ENCODE peak calls at places on chromosomes 7 and 10, in nine cellular contexts. One of them, this sample, is unnamed.
A peak's percentile ranks its signal among the peaks of the same experiment; 100 is the strongest.

GRCh38 chr10:31484407-31485135 is 165.6 kb downstream of the ZEB1 start:
- DNase-seq in uterus: no peak
- DNase-seq in NB4: peak; percentile 12
- DNase-seq in tibial nerve: no peak
- DNase-seq in Peyer's patch: no peak
- DNase-seq in IMR-90: peak; percentile 52
- DNase-seq in endothelial cell of umbilical vein: no peak
- DNase-seq in ovary: no peak
- DNase-seq in A549: no peak
- DNase-seq in this sample: no peak

GRCh38 chr10:282294-283139 is 147.3 kb downstream of the ZMYND11 start:
- DNase-seq in uterus: no peak
- DNase-seq in NB4: peak; percentile 93
- DNase-seq in tibial nerve: no peak
- DNase-seq in Peyer's patch: no peak
- DNase-seq in IMR-90: peak; percentile 72
- DNase-seq in endothelial cell of umbilical vein: no peak
- DNase-seq in ovary: no peak
- DNase-seq in A549: no peak
- DNase-seq in this sample: no peak

GRCh38 chr7:138233189-138233588 is 156.9 kb downstream of the AKR1D1 start:
- DNase-seq in uterus: no peak
- DNase-seq in NB4: no peak
- DNase-seq in tibial nerve: no peak
- DNase-seq in Peyer's patch: no peak
- DNase-seq in IMR-90: no peak
- DNase-seq in endothelial cell of umbilical vein: no peak
- DNase-seq in ovary: no peak
- DNase-seq in A549: no peak
- DNase-seq in this sample: no peak

GRCh38 chr7:156109988-156110387 is 297.7 kb upstream of the SHH start:
- DNase-seq in uterus: no peak
- DNase-seq in NB4: no peak
- DNase-seq in tibial nerve: no peak
- DNase-seq in Peyer's patch: no peak
- DNase-seq in IMR-90: no peak
- DNase-seq in endothelial cell of umbilical vein: no peak
- DNase-seq in ovary: no peak
- DNase-seq in A549: no peak
- DNase-seq in this sample: no peak

GRCh38 chr10:130190065-130190736 is 54.0 kb downstream of the GLRX3 start:
- DNase-seq in uterus: peak; percentile 79
- DNase-seq in NB4: peak; percentile 80
- DNase-seq in tibial nerve: peak; percentile 81
- DNase-seq in Peyer's patch: peak; percentile 94
- DNase-seq in IMR-90: peak; percentile 75
- DNase-seq in endothelial cell of umbilical vein: peak; percentile 89
- DNase-seq in ovary: peak; percentile 94
- DNase-seq in A549: peak; percentile 84
- DNase-seq in this sample: peak; percentile 89

GRCh38 chr7:98420966-98421612 is 20.2 kb upstream of the BAIAP2L1 start:
- DNase-seq in uterus: no peak
- DNase-seq in NB4: peak; percentile 53
- DNase-seq in tibial nerve: no peak
- DNase-seq in Peyer's patch: peak; percentile 84
- DNase-seq in IMR-90: no peak
- DNase-seq in endothelial cell of umbilical vein: peak; percentile 36
- DNase-seq in ovary: no peak
- DNase-seq in A549: peak; percentile 89
- DNase-seq in this sample: peak; percentile 45

GRCh38 chr10:96509017-96509641 is 4.6 kb downstream of the TLL2 start:
- DNase-seq in uterus: no peak
- DNase-seq in NB4: no peak
- DNase-seq in tibial nerve: no peak
- DNase-seq in Peyer's patch: no peak
- DNase-seq in IMR-90: peak; percentile 78
- DNase-seq in endothelial cell of umbilical vein: no peak
- DNase-seq in ovary: no peak
- DNase-seq in A549: no peak
- DNase-seq in this sample: no peak

GRCh38 chr7:128115326-128115820 is 84.1 kb upstream of the LRRC4 start:
- DNase-seq in uterus: peak; percentile 2
- DNase-seq in NB4: no peak
- DNase-seq in tibial nerve: no peak
- DNase-seq in Peyer's patch: no peak
- DNase-seq in IMR-90: no peak
- DNase-seq in endothelial cell of umbilical vein: no peak
- DNase-seq in ovary: no peak
- DNase-seq in A549: no peak
- DNase-seq in this sample: no peak

GRCh38 chr7:108529341-108529740 is 3.4 kb upstream of the PNPLA8 start:
- DNase-seq in uterus: no peak
- DNase-seq in NB4: no peak
- DNase-seq in tibial nerve: no peak
- DNase-seq in Peyer's patch: no peak
- DNase-seq in IMR-90: no peak
- DNase-seq in endothelial cell of umbilical vein: no peak
- DNase-seq in ovary: no peak
- DNase-seq in A549: no peak
- DNase-seq in this sample: no peak

GRCh38 chr7:2680792-2681490 is 7.1 kb upstream of the AMZ1 start:
- DNase-seq in uterus: peak; percentile 77
- DNase-seq in NB4: peak; percentile 76
- DNase-seq in tibial nerve: peak; percentile 67
- DNase-seq in Peyer's patch: peak; percentile 93
- DNase-seq in IMR-90: peak; percentile 41
- DNase-seq in endothelial cell of umbilical vein: peak; percentile 65
- DNase-seq in ovary: peak; percentile 73
- DNase-seq in A549: peak; percentile 77
- DNase-seq in this sample: peak; percentile 75

GRCh38 chr7:99314504-99314903 is 11.2 kb upstream of the ARPC1A start:
- DNase-seq in uterus: no peak
- DNase-seq in NB4: no peak
- DNase-seq in tibial nerve: no peak
- DNase-seq in Peyer's patch: peak; percentile 70
- DNase-seq in IMR-90: no peak
- DNase-seq in endothelial cell of umbilical vein: no peak
- DNase-seq in ovary: no peak
- DNase-seq in A549: peak; percentile 20
- DNase-seq in this sample: no peak

GRCh38 chr7:38873433-38873832 is 35.6 kb downstream of the VPS41 start:
- DNase-seq in uterus: no peak
- DNase-seq in NB4: no peak
- DNase-seq in tibial nerve: no peak
- DNase-seq in Peyer's patch: no peak
- DNase-seq in IMR-90: no peak
- DNase-seq in endothelial cell of umbilical vein: no peak
- DNase-seq in ovary: no peak
- DNase-seq in A549: no peak
- DNase-seq in this sample: no peak

DNA sequence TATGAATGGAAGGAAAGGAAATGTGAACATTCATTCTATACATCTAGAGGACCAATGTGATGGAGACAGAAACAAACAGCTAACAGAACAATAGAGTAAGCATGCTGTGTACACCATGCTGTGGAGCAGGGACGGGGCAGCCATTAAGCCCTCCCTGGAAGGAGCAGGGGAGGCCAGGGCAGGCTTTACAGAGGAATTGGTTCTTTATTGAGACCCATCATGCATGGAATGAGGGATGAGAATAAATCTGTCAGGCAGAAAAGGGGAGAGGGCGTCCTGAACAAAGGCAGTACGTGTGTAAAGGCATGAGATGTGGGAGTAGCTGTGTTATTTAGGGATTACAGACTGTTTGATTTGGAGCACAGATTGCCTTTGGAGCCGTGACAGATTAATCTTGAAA is 35.2 kb downstream of the STK17A start:
- DNase-seq in uterus: no peak
- DNase-seq in NB4: no peak
- DNase-seq in tibial nerve: no peak
- DNase-seq in Peyer's patch: no peak
- DNase-seq in IMR-90: no peak
- DNase-seq in endothelial cell of umbilical vein: no peak
- DNase-seq in ovary: no peak
- DNase-seq in A549: no peak
- DNase-seq in this sample: no peak
- TF ChIP-seq POLR2A in uterus: no peak
- TF ChIP-seq POLR2A in NB4: no peak
- TF ChIP-seq POLR2A in tibial nerve: no peak
- TF ChIP-seq POLR2A in Peyer's patch: no peak
- TF ChIP-seq POLR2A in IMR-90: no peak
- TF ChIP-seq POLR2A in endothelial cell of umbilical vein: no peak
- TF ChIP-seq POLR2A in ovary: no peak
- TF ChIP-seq POLR2A in A549: no peak
- TF ChIP-seq POLR2A in this sample: no peak

DNA sequence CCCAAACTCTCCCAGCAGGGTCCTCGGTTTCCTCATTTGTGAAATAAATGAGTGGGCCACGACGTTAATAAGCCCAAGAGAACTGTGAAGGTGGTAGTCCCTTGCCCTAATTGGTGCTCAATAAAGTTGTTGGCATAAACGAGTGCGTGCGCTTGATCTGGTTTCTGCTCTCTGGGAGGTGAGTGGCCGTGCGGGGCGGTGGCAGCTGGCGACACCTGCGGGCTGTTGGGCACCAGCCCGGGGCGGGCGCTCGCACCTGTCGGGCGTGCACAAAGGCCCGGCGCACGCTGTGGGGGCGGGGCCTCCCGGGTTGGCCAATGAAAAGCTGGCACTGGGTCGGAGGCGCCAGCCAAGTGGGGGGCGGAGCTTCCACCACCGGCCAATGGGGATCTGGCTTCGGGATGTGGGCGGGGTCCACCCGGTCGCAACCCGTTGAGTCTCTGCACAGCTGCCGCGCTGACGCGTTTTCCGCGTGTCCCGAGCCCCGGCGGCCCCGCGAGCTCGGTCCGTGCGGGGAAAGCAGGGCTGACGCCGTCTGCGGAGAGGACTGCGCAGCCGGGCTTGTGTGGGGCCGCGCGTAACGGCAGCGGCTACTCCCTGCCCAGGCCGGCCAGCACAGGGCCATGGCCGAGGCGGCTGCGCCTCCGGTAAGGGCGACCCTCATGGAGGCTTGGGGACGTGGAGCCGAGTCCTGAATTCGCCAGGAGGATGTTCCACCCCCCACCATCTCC is 23.0 kb downstream of the ZNF783 start:
- DNase-seq in uterus: peak; percentile 90
- DNase-seq in NB4: no peak
- DNase-seq in tibial nerve: peak; percentile 83
- DNase-seq in Peyer's patch: peak; percentile 99
- DNase-seq in IMR-90: peak; percentile 80
- DNase-seq in endothelial cell of umbilical vein: peak; percentile 95
- DNase-seq in ovary: peak; percentile 97
- DNase-seq in A549: peak; percentile 83
- DNase-seq in this sample: peak; percentile 90
- TF ChIP-seq POLR2A in uterus: no peak
- TF ChIP-seq POLR2A in NB4: no peak
- TF ChIP-seq POLR2A in tibial nerve: peak; percentile 26
- TF ChIP-seq POLR2A in Peyer's patch: peak; percentile 30
- TF ChIP-seq POLR2A in IMR-90: peak; percentile 24
- TF ChIP-seq POLR2A in endothelial cell of umbilical vein: peak; percentile 80
- TF ChIP-seq POLR2A in ovary: no peak
- TF ChIP-seq POLR2A in A549: peak; percentile 36
- TF ChIP-seq POLR2A in this sample: no peak

DNA sequence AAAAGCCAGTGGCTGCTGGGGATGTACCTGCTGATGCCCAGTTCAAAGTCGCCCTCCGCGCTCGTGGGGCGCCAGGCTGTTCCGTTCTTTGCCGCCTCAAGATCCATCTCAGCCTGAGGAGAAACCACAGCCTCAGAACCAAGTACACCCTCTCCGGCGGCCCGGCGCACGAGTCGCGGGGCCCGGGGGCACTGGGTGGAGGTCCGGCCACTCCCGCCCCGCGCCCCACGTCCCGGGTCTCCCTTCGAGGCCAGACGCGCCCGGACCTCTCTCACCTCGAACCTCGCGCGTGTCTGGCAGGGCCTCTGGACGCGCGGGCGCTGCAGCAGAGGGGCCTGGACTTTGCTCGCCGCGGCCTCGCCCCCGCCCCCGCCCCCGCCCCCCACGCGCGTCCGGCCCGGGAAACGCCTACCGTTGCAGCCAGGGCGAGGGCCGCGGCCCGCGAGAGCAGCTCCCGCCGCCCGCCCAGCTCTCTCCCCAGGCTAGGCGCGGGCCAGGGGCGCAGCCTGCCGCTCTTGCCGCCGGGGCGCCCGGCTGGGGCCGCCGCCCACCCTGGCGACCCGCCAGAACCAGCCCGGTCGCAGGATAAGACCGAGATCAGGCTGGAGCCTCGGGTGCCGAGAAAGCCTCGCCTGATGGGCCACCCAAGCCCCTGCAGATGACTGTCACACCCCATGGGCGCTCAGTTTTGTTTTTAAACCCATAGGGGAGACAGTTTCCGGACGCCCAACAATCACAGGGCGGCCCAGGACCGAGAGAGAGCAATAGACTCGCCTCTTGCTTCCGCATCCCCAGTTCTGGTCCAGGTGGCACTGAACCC is at the start of gene ABCB4:
- DNase-seq in uterus: no peak
- DNase-seq in NB4: no peak
- DNase-seq in tibial nerve: no peak
- DNase-seq in Peyer's patch: peak; percentile 58
- DNase-seq in IMR-90: no peak
- DNase-seq in endothelial cell of umbilical vein: no peak
- DNase-seq in ovary: peak; percentile 20
- DNase-seq in A549: no peak
- DNase-seq in this sample: peak; percentile 83
- TF ChIP-seq POLR2A in uterus: no peak
- TF ChIP-seq POLR2A in NB4: no peak
- TF ChIP-seq POLR2A in tibial nerve: no peak
- TF ChIP-seq POLR2A in Peyer's patch: no peak
- TF ChIP-seq POLR2A in IMR-90: no peak
- TF ChIP-seq POLR2A in endothelial cell of umbilical vein: no peak
- TF ChIP-seq POLR2A in ovary: no peak
- TF ChIP-seq POLR2A in A549: no peak
- TF ChIP-seq POLR2A in this sample: no peak

GRCh38 chr10:131888186-131888604 is 12.6 kb upstream of the PPP2R2D start:
- DNase-seq in uterus: no peak
- DNase-seq in NB4: peak; percentile 24
- DNase-seq in tibial nerve: no peak
- DNase-seq in Peyer's patch: no peak
- DNase-seq in IMR-90: no peak
- DNase-seq in endothelial cell of umbilical vein: no peak
- DNase-seq in ovary: no peak
- DNase-seq in A549: no peak
- DNase-seq in this sample: no peak

GRCh38 chr10:131890276-131891195 is 10.3 kb upstream of the PPP2R2D start:
- DNase-seq in uterus: no peak
- DNase-seq in NB4: no peak
- DNase-seq in tibial nerve: no peak
- DNase-seq in Peyer's patch: no peak
- DNase-seq in IMR-90: no peak
- DNase-seq in endothelial cell of umbilical vein: no peak
- DNase-seq in ovary: no peak
- DNase-seq in A549: no peak
- DNase-seq in this sample: no peak

GRCh38 chr10:131891196-131891928 is 9.4 kb upstream of the PPP2R2D start:
- DNase-seq in uterus: no peak
- DNase-seq in NB4: peak; percentile 74
- DNase-seq in tibial nerve: no peak
- DNase-seq in Peyer's patch: no peak
- DNase-seq in IMR-90: peak; percentile 8
- DNase-seq in endothelial cell of umbilical vein: no peak
- DNase-seq in ovary: no peak
- DNase-seq in A549: peak; percentile 46
- DNase-seq in this sample: no peak

GRCh38 chr10:131891929-131892816 is 8.6 kb upstream of the PPP2R2D start:
- DNase-seq in uterus: no peak
- DNase-seq in NB4: no peak
- DNase-seq in tibial nerve: no peak
- DNase-seq in Peyer's patch: no peak
- DNase-seq in IMR-90: no peak
- DNase-seq in endothelial cell of umbilical vein: no peak
- DNase-seq in ovary: peak; percentile 61
- DNase-seq in A549: no peak
- DNase-seq in this sample: no peak

GRCh38 chr10:131889755-131890154 is 11.1 kb upstream of the PPP2R2D start:
- DNase-seq in uterus: no peak
- DNase-seq in NB4: no peak
- DNase-seq in tibial nerve: no peak
- DNase-seq in Peyer's patch: no peak
- DNase-seq in IMR-90: no peak
- DNase-seq in endothelial cell of umbilical vein: no peak
- DNase-seq in ovary: no peak
- DNase-seq in A549: no peak
- DNase-seq in this sample: no peak
- TF ChIP-seq POLR2A in uterus: no peak
- TF ChIP-seq POLR2A in NB4: no peak
- TF ChIP-seq POLR2A in tibial nerve: no peak
- TF ChIP-seq POLR2A in Peyer's patch: no peak
- TF ChIP-seq POLR2A in IMR-90: no peak
- TF ChIP-seq POLR2A in endothelial cell of umbilical vein: no peak
- TF ChIP-seq POLR2A in ovary: no peak
- TF ChIP-seq POLR2A in A549: no peak
- TF ChIP-seq POLR2A in this sample: no peak

This sample was measured in erythroblast.